ENCODE peak calls at places on chromosomes 7 and 10, in nine cellular contexts. X is cardiac septum; D is activated CD4-positive, alpha-beta memory T cell treated with anti-CD3 and anti-CD28 coated beads, Interleukin-2, amount 10 ng/mL, durations not matched to agents 7 days and 5 days; Z is stimulated activated CD8-positive, alpha-beta memory T cell treated with anti-CD3 and anti-CD28 coated beads, Interleukin-7, amount 100 ng/mL, for 1 hour; U is ACHN; K is HuH-7; L is astrocyte of the spinal cord; T is CD8-positive, alpha-beta memory T cell; W is HEK293T. N is an unnamed sample.

GRCh38 chr7:36671432-36671829 is 52.9 kb downstream of the AOAH start:
- DNase-seq in Z (no peak), K (no peak), D (no peak), T (no peak), U (no peak), W (no peak), X (no peak), L (no peak), N (no peak)

GRCh38 chr7:92550194-92550593 is 21.6 kb downstream of the RBM48 start:
- DNase-seq in Z (no peak), L (no peak), K (no peak), T (no peak), D (no peak), W (no peak), U (no peak), X (no peak), N (no peak)

GRCh38 chr10:103042908-103043307 is 124.8 kb downstream of the CNNM2 start:
- DNase-seq in U (no peak), L (no peak), Z (no peak), X (no peak), T (no peak), D (no peak), K (no peak), W (no peak), N (no peak)

GRCh38 chr7:98334077-98334476 is 52.6 kb downstream of the BRI3 start:
- DNase-seq in K (no peak), X (no peak), U (peak), T (no peak), Z (no peak), W (no peak), L (no peak), D (no peak), N (no peak)

GRCh38 chr7:94311545-94311944 is 83.2 kb upstream of the COL1A2 start:
- DNase-seq in L (no peak), K (no peak), D (no peak), W (no peak), Z (no peak), T (no peak), X (no peak), U (no peak), N (no peak)

GRCh38 chr7:158572000-158572828 is 15.4 kb downstream of the PTPRN2 start:
- DNase-seq in T (no peak), U (peak), W (peak), D (no peak), X (no peak), L (no peak), K (peak), Z (no peak), N (no peak)

GRCh38 chr7:70681847-70682350 is 450.0 kb upstream of the GALNT17 start:
- DNase-seq in Z (no peak), K (no peak), D (peak), W (no peak), U (no peak), X (no peak), L (no peak), T (no peak), N (no peak)

GRCh38 chr7:2478387-2478760 is 2.2 kb upstream of the GRIFIN start:
- DNase-seq in U (no peak), K (no peak), T (no peak), D (no peak), Z (no peak), X (no peak), W (no peak), L (peak), N (peak)

GRCh38 chr7:151735186-151735853 is 141.6 kb downstream of the PRKAG2 start:
- DNase-seq in K (no peak), W (no peak), X (no peak), T (no peak), D (no peak), U (no peak), L (no peak), Z (no peak), N (no peak)

N was measured in heart left ventricle.